ENCODE peak calls at places on chromosomes 7 and 10, in six cellular contexts. B is stimulated activated CD4-positive, alpha-beta T cell treated with anti-CD3 and anti-CD28 coated beads, Interleukin-2, amount 100 ng/mL, for 48 hours; C is natural killer cell treated with Interleukin-12 subunit alpha and Interleukin-12 subunit beta and Interleukin-15 and Interleukin-18, amount 100 ng/mL, for 72 hours; S is NCI-H460; Q is central memory CD4-positive, alpha-beta T cell; P is HT-29. U is an unnamed sample.

GRCh38 chr7:99407849-99408346 is 499 bp downstream of the PDAP1 start:
- DNase-seq in B (peak), C (no peak), S (no peak), Q (peak), P (peak), U (no peak)

GRCh38 chr7:21401944-21402343 is 25.9 kb upstream of the SP4 start:
- DNase-seq in B (no peak), C (no peak), S (no peak), Q (no peak), P (no peak), U (no peak)

GRCh38 chr10:113718974-113719822 is 32.3 kb upstream of the PLEKHS1 start:
- DNase-seq in B (no peak), C (no peak), S (no peak), Q (no peak), P (peak), U (no peak)

GRCh38 chr7:50502947-50503346 is 52.8 kb upstream of the FIGNL1 start:
- DNase-seq in B (no peak), C (no peak), S (no peak), Q (no peak), P (no peak), U (no peak)

GRCh38 chr7:135843214-135843613 is 94.6 kb upstream of the FAM180A start:
- DNase-seq in B (no peak), C (no peak), S (no peak), Q (no peak), P (no peak), U (no peak)

GRCh38 chr7:77791956-77792355 is 6.3 kb downstream of the TMEM60 start:
- DNase-seq in B (no peak), C (no peak), S (no peak), Q (no peak), P (no peak), U (no peak)

GRCh38 chr10:98403812-98404504 is 11.0 kb downstream of the PYROXD2 start:
- DNase-seq in B (no peak), C (no peak), S (peak), Q (no peak), P (no peak), U (no peak)

GRCh38 chr10:107423903-107424302 is 259.4 kb upstream of the SORCS1 start:
- DNase-seq in B (no peak), C (no peak), S (no peak), Q (no peak), P (no peak), U (no peak)

GRCh38 chr10:45454859-45455258 is 80.8 kb downstream of the ALOX5 start:
- DNase-seq in B (no peak), C (no peak), S (no peak), Q (no peak), P (no peak), U (no peak)

GRCh38 chr10:118571123-118571522 is 24.3 kb downstream of the PRLHR start:
- DNase-seq in B (no peak), C (no peak), S (no peak), Q (no peak), P (no peak), U (no peak)

GRCh38 chr10:89846786-89847185 is 145.4 kb downstream of the KIF20B start:
- DNase-seq in B (no peak), C (no peak), S (no peak), Q (no peak), P (no peak), U (no peak)

GRCh38 chr10:6920072-6921019 is 340.3 kb upstream of the PRKCQ start:
- DNase-seq in B (peak), C (peak), S (peak), Q (peak), P (peak), U (no peak)

GRCh38 chr7:24456526-24457214 is 116.6 kb upstream of the PALS2 start:
- DNase-seq in B (no peak), C (no peak), S (no peak), Q (no peak), P (no peak), U (no peak)

GRCh38 chr7:68043546-68043945 is 1046.9 kb downstream of the TYW1 start:
- DNase-seq in B (no peak), C (no peak), S (no peak), Q (no peak), P (no peak), U (no peak)

GRCh38 chr10:74096777-74097176 is 53.9 kb downstream of the AP3M1 start:
- DNase-seq in B (no peak), C (no peak), S (no peak), Q (no peak), P (no peak), U (no peak)

GRCh38 chr10:95290801-95291633 is at the start of gene PDLIM1:
- DNase-seq in B (no peak), C (peak), S (peak), Q (no peak), P (peak), U (peak)

GRCh38 chr7:77991656-77992055 is 193.1 kb downstream of the PHTF2 start:
- DNase-seq in B (no peak), C (no peak), S (no peak), Q (no peak), P (no peak), U (no peak)

GRCh38 chr10:13816195-13816926 is 229.6 kb downstream of the PRPF18 start:
- DNase-seq in B (no peak), C (no peak), S (no peak), Q (no peak), P (no peak), U (no peak)

GRCh38 chr10:78871796-78872195 is 197.0 kb upstream of the ZMIZ1 start:
- DNase-seq in B (no peak), C (no peak), S (no peak), Q (no peak), P (no peak), U (no peak)

U was measured in NCI-H1048.